ENCODE peak calls at places on chromosomes 2 and 18, in five cellular contexts. J is neuronal stem cell, I is IMR-90, D is mesendoderm, W is mesenchymal stem cell. U is an unnamed sample.
A peak's percentile ranks its signal among the peaks of the same experiment; 100 is the strongest.

GRCh38 chr2:21836261-21836660 is 712.5 kb downstream of the TDRD15 start:
- DNase-seq in J (no peak), D (no peak), W (peak; percentile 13), I (peak; percentile 36), U (no peak)

GRCh38 chr2:110732422-110733413 is at the start of gene ACOXL:
- DNase-seq in W (no peak), J (no peak), D (peak; percentile 78), I (no peak), U (peak; percentile 29)

GRCh38 chr2:181949047-181949446 is 36.6 kb upstream of the PPP1R1C start:
- DNase-seq in I (peak; percentile 37), W (no peak), J (no peak), D (no peak), U (no peak)

GRCh38 chr2:162123806-162124758 is 28.0 kb downstream of the GCG start:
- DNase-seq in I (peak; percentile 63), W (peak; percentile 68), D (peak; percentile 60), J (peak; percentile 59), U (no peak)

GRCh38 chr2:150618215-150618905 is 130.9 kb upstream of the RND3 start:
- DNase-seq in D (no peak), I (peak; percentile 22), W (no peak), J (no peak), U (no peak)

GRCh38 chr2:71575966-71576365 is 122.6 kb downstream of the DYSF start:
- DNase-seq in I (no peak), J (no peak), D (no peak), W (no peak), U (no peak)

GRCh38 chr2:217314021-217314460 is 454.2 kb upstream of the TNP1 start:
- DNase-seq in J (no peak), D (no peak), W (peak; percentile 52), I (no peak), U (no peak)

GRCh38 chr2:221715783-221716386 is 143.8 kb upstream of the EPHA4 start:
- DNase-seq in J (no peak), W (no peak), D (no peak), I (no peak), U (no peak)

GRCh38 chr2:1283856-1284255 is 129.4 kb upstream of the TPO start:
- DNase-seq in D (no peak), I (no peak), W (no peak), J (no peak), U (no peak)

GRCh38 chr2:111030271-111030891 is 90.3 kb upstream of the BCL2L11 start:
- DNase-seq in W (no peak), D (no peak), J (no peak), I (no peak), U (no peak)

GRCh38 chr2:140863713-140864112 is 1267.1 kb downstream of the LRP1B start:
- DNase-seq in W (peak; percentile 67), J (peak; percentile 27), I (peak; percentile 69), D (peak; percentile 75), U (no peak)

GRCh38 chr18:56721491-56721890 is 70.3 kb downstream of the WDR7 start:
- DNase-seq in D (no peak), J (no peak), I (no peak), W (no peak), U (no peak)

GRCh38 chr18:12455511-12455910 is 47.8 kb downstream of the PRELID3A start:
- DNase-seq in W (no peak), I (peak; percentile 79), J (no peak), D (no peak), U (no peak)

GRCh38 chr2:96142217-96143113 is 2.8 kb downstream of the DUSP2 start:
- DNase-seq in W (no peak), I (no peak), D (no peak), J (no peak), U (no peak)

GRCh38 chr2:142131016-142131714 is at the start of gene LRP1B:
- DNase-seq in W (peak; percentile 73), J (peak; percentile 32), D (peak; percentile 81), I (peak; percentile 7), U (no peak)

GRCh38 chr2:213229814-213230213 is 54.5 kb upstream of the SPAG16 start:
- DNase-seq in J (no peak), D (no peak), I (peak; percentile 54), W (peak; percentile 52), U (no peak)

GRCh38 chr18:48354746-48355260 is 54.4 kb downstream of the ZBTB7C start:
- DNase-seq in W (no peak), I (no peak), D (no peak), J (no peak), U (no peak)

GRCh38 chr2:90207454-90208058 is 1516.1 kb downstream of the RPIA start:
- DNase-seq in D (peak; percentile 66), J (no peak), I (no peak), W (no peak), U (no peak)

GRCh38 chr18:47749195-47749973 is 181.1 kb downstream of the SMAD2 start:
- DNase-seq in D (peak; percentile 62), W (peak; percentile 47), I (peak; percentile 37), J (peak; percentile 79), U (peak; percentile 64)

GRCh38 chr18:36025025-36025424 is 42.3 kb downstream of the RPRD1A start:
- DNase-seq in J (no peak), I (peak; percentile 60), D (no peak), W (peak; percentile 62), U (no peak)

DNA sequence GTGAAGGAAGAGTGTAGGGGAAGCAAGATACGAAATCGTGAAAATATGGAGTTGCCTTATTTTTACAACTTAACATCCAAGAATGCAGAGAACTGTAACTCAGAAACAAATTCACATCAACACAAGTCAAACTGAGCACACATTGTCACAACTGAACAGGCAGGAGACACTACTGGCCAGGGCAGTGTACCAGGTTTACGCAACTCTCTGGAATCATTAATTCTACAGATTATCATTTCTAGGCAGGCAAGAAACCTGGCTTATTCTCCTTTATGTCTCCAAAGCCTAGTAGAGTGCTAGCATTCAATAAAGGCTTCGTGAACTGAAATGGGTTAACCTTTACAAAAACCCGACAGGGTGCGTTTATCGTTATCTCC is 583 bp downstream of the COA5 start:
- DNase-seq in D (no peak), I (peak; percentile 10), W (peak; percentile 35), J (no peak), U (peak; percentile 24)
- H3K4ac ChIP-seq in D (peak overlapping the region; percentile 73), I (peak overlapping the region; percentile 91), W (peak overlapping the region; percentile 100), J (no peak overlapping the region), U (peak overlapping the region; percentile 30)

GRCh38 chr18:34028341-34028740 is 196.4 kb downstream of the NOL4 start:
- DNase-seq in I (no peak), W (no peak), J (no peak), D (no peak), U (no peak)
- H3K27ac ChIP-seq in I (no peak overlapping the region), W (no peak overlapping the region), J (no peak overlapping the region), D (no peak overlapping the region), U (no peak overlapping the region)

GRCh38 chr2:5555636-5556035 is 136.5 kb upstream of the SOX11 start:
- DNase-seq in D (no peak), I (no peak), W (no peak), J (no peak), U (no peak)
- H3K4ac ChIP-seq in D (no peak overlapping the region), I (no peak overlapping the region), W (no peak overlapping the region), J (no peak overlapping the region), U (no peak overlapping the region)

GRCh38 chr2:82344670-82345069 is 2040.1 kb upstream of the LRRTM1 start:
- DNase-seq in D (peak; percentile 84), W (peak; percentile 13), J (no peak), I (no peak), U (peak; percentile 7)

GRCh38 chr2:82339805-82340204 is 2035.3 kb upstream of the LRRTM1 start:
- DNase-seq in J (no peak), I (no peak), D (no peak), W (no peak), U (no peak)

GRCh38 chr2:82345910-82346309 is 2041.4 kb upstream of the LRRTM1 start:
- DNase-seq in J (no peak), D (no peak), I (no peak), W (no peak), U (no peak)

GRCh38 chr2:82340578-82341053 is 2036.1 kb upstream of the LRRTM1 start:
- DNase-seq in J (no peak), W (peak; percentile 7), D (peak; percentile 6), I (no peak), U (no peak)

DNA sequence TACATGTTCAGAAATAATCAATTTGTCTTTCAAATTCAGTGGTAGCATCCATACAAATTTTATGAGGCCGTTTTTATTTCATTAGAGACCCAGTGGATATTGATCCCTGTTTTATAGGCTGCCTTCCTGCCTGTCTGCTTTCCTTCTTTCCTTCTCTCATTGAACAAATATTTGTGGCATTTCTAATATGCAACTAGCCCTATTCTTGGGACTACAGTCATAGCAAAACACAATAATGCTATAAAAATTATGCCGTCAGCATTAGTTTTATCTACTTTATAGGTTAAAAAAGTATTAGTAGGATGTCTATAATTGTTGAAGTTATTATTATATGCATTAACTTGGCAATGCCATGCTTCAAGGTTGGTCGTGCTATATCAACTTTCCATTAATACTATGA is 2037.8 kb upstream of the LRRTM1 start:
- DNase-seq in I (no peak), D (peak; percentile 26), W (no peak), J (no peak), U (peak; percentile 11)
- H3K27ac ChIP-seq in I (no peak overlapping the region), D (no peak overlapping the region), W (no peak overlapping the region), J (no peak overlapping the region), U (no peak overlapping the region)

GRCh38 chr18:32318581-32318980 is 128.7 kb downstream of the MEP1B start:
- DNase-seq in W (no peak), J (no peak), D (no peak), I (no peak), U (no peak)
- H3K4ac ChIP-seq in W (peak overlapping the region; percentile 50), J (no peak overlapping the region), D (no peak overlapping the region), I (no peak overlapping the region), U (peak overlapping the region; percentile 52)

DNA sequence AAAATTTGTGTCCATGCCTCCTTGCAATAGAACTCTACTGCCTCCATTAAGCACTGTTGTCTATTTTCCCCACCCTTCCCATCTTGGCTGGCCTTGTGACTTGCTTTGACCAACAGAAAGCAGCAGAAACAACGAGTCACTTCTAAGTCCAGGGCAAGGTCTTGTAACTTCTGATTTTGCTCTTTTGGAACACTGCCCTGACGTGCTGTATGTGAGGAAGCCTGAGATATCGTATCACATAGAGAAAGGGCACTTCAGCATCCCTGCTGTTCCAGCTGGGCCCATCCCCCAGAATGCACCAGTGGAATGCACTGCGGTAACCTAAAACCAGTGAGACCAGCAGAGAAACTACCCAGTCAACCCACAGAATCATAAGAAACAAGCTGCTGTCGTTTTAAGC is 28.1 kb downstream of the NCKAP1 start:
- DNase-seq in J (peak; percentile 23), I (peak; percentile 88), D (peak; percentile 92), W (peak; percentile 64), U (no peak)
- H3K27ac ChIP-seq in J (peak overlapping the region; percentile 34), I (peak overlapping the region; percentile 58), D (no peak overlapping the region), W (peak overlapping the region; percentile 68), U (no peak overlapping the region)

GRCh38 chr2:64439194-64439593 is 14.8 kb upstream of the LGALSL start:
- DNase-seq in W (no peak), I (no peak), D (no peak), J (no peak), U (no peak)

GRCh38 chr2:64437883-64438282 is 16.1 kb upstream of the LGALSL start:
- DNase-seq in W (no peak), I (no peak), J (no peak), D (no peak), U (no peak)

DNA sequence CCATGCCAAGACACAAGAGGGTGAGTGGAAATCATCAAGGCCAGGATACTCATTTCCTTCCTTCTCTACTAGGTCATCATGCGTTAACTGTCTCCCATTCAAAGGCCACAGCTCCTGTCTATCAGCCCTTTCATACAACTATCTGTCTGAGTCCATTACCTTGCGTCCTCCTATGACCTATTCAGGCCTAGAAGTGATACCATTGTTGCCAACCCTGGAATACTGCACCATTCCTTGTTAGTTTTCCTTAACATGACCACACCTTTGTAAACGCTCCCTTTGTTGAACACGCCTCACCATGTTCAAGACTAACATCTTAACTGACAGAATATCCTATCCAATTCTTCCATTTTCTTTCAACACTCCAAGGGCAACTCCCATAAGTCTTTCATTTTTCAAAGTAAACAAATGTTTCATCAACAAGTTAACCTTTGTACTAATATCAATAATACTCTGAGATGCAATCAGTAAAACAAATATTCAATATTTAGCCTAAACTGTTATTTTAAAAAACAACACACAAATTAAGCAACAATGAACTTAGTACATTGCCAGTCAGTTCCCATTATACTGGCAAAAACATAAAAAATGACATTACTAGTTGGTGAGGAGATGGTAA is 19.8 kb upstream of the LGALSL start:
- DNase-seq in J (no peak), D (no peak), W (no peak), I (no peak), U (no peak)
- H3K4ac ChIP-seq in J (no peak overlapping the region), D (no peak overlapping the region), W (no peak overlapping the region), I (no peak overlapping the region), U (no peak overlapping the region)